ENCODE peak calls at places on chromosomes 16 and 17, in six cellular contexts. One of them, this sample, is unnamed.

GRCh38 chr16:2166263-2167080 is 10.9 kb downstream of the TRAF7 start:
- DNase-seq in CD8-positive, alpha-beta T cell: no peak
- DNase-seq in stimulated activated CD4-positive, alpha-beta T cell treated with anti-CD3 and anti-CD28 coated beads, TNF-alpha, amount 100 ng/mL, for 48 hours: no peak
- DNase-seq in pulmonary artery endothelial cell: no peak
- DNase-seq in ACHN: no peak
- DNase-seq in NCI-H226: no peak
- DNase-seq in this sample: no peak

GRCh38 chr17:75587718-75588545 is at the start of gene MYO15B:
- DNase-seq in CD8-positive, alpha-beta T cell: peak
- DNase-seq in stimulated activated CD4-positive, alpha-beta T cell treated with anti-CD3 and anti-CD28 coated beads, TNF-alpha, amount 100 ng/mL, for 48 hours: no peak
- DNase-seq in pulmonary artery endothelial cell: no peak
- DNase-seq in ACHN: no peak
- DNase-seq in NCI-H226: no peak
- DNase-seq in this sample: peak

GRCh38 chr17:40518401-40519088 is 17.1 kb upstream of the TNS4 start:
- DNase-seq in CD8-positive, alpha-beta T cell: no peak
- DNase-seq in stimulated activated CD4-positive, alpha-beta T cell treated with anti-CD3 and anti-CD28 coated beads, TNF-alpha, amount 100 ng/mL, for 48 hours: no peak
- DNase-seq in pulmonary artery endothelial cell: no peak
- DNase-seq in ACHN: peak
- DNase-seq in NCI-H226: peak
- DNase-seq in this sample: no peak

GRCh38 chr17:52744179-52744578 is 585.7 kb upstream of the CA10 start:
- DNase-seq in CD8-positive, alpha-beta T cell: no peak
- DNase-seq in stimulated activated CD4-positive, alpha-beta T cell treated with anti-CD3 and anti-CD28 coated beads, TNF-alpha, amount 100 ng/mL, for 48 hours: no peak
- DNase-seq in pulmonary artery endothelial cell: no peak
- DNase-seq in ACHN: no peak
- DNase-seq in NCI-H226: no peak
- DNase-seq in this sample: no peak

GRCh38 chr17:75976175-75976848 is 2.7 kb downstream of the ACOX1 start:
- DNase-seq in CD8-positive, alpha-beta T cell: no peak
- DNase-seq in stimulated activated CD4-positive, alpha-beta T cell treated with anti-CD3 and anti-CD28 coated beads, TNF-alpha, amount 100 ng/mL, for 48 hours: no peak
- DNase-seq in pulmonary artery endothelial cell: no peak
- DNase-seq in ACHN: peak
- DNase-seq in NCI-H226: no peak
- DNase-seq in this sample: no peak

GRCh38 chr16:82603784-82604411 is 22.9 kb upstream of the CDH13 start:
- DNase-seq in CD8-positive, alpha-beta T cell: no peak
- DNase-seq in stimulated activated CD4-positive, alpha-beta T cell treated with anti-CD3 and anti-CD28 coated beads, TNF-alpha, amount 100 ng/mL, for 48 hours: no peak
- DNase-seq in pulmonary artery endothelial cell: peak
- DNase-seq in ACHN: peak
- DNase-seq in NCI-H226: no peak
- DNase-seq in this sample: no peak

GRCh38 chr16:80330803-80331202 is 210.0 kb upstream of the DYNLRB2 start:
- DNase-seq in CD8-positive, alpha-beta T cell: no peak
- DNase-seq in stimulated activated CD4-positive, alpha-beta T cell treated with anti-CD3 and anti-CD28 coated beads, TNF-alpha, amount 100 ng/mL, for 48 hours: no peak
- DNase-seq in pulmonary artery endothelial cell: no peak
- DNase-seq in ACHN: no peak
- DNase-seq in NCI-H226: no peak
- DNase-seq in this sample: no peak

GRCh38 chr17:78324391-78325075 is 35.3 kb downstream of the SOCS3 start:
- DNase-seq in CD8-positive, alpha-beta T cell: no peak
- DNase-seq in stimulated activated CD4-positive, alpha-beta T cell treated with anti-CD3 and anti-CD28 coated beads, TNF-alpha, amount 100 ng/mL, for 48 hours: no peak
- DNase-seq in pulmonary artery endothelial cell: peak
- DNase-seq in ACHN: no peak
- DNase-seq in NCI-H226: no peak
- DNase-seq in this sample: peak

GRCh38 chr16:57306676-57307341 is 22.3 kb upstream of the PLLP start:
- DNase-seq in CD8-positive, alpha-beta T cell: no peak
- DNase-seq in stimulated activated CD4-positive, alpha-beta T cell treated with anti-CD3 and anti-CD28 coated beads, TNF-alpha, amount 100 ng/mL, for 48 hours: no peak
- DNase-seq in pulmonary artery endothelial cell: no peak
- DNase-seq in ACHN: no peak
- DNase-seq in NCI-H226: no peak
- DNase-seq in this sample: no peak

GRCh38 chr17:68290268-68290954 is 516 bp downstream of the SLC16A6 start:
- DNase-seq in CD8-positive, alpha-beta T cell: peak
- DNase-seq in stimulated activated CD4-positive, alpha-beta T cell treated with anti-CD3 and anti-CD28 coated beads, TNF-alpha, amount 100 ng/mL, for 48 hours: no peak
- DNase-seq in pulmonary artery endothelial cell: no peak
- DNase-seq in ACHN: no peak
- DNase-seq in NCI-H226: no peak
- DNase-seq in this sample: no peak

This sample was measured in HL-60.